ENCODE peak calls at places on chromosomes 5 and 9, in four cellular contexts. One of them, this sample, is unnamed.

GRCh38 chr5:106258591-106259125 is 1412.1 kb downstream of the EFNA5 start:
- DNase-seq in foreskin fibroblast: peak
- DNase-seq in GM19239: no peak
- DNase-seq in smooth muscle cell of the brain vasculature: no peak
- DNase-seq in this sample: no peak

GRCh38 chr9:87909310-87910041 is 8.3 kb upstream of the SPATA31C1 start:
- DNase-seq in foreskin fibroblast: no peak
- DNase-seq in GM19239: no peak
- DNase-seq in smooth muscle cell of the brain vasculature: no peak
- DNase-seq in this sample: no peak

GRCh38 chr9:89623925-89624420 is 19.2 kb downstream of the GADD45G start:
- DNase-seq in foreskin fibroblast: no peak
- DNase-seq in GM19239: no peak
- DNase-seq in smooth muscle cell of the brain vasculature: no peak
- DNase-seq in this sample: no peak

GRCh38 chr5:32942225-32942989 is 231.3 kb downstream of the NPR3 start:
- DNase-seq in foreskin fibroblast: peak
- DNase-seq in GM19239: peak
- DNase-seq in smooth muscle cell of the brain vasculature: no peak
- DNase-seq in this sample: no peak

GRCh38 chr9:127680226-127680625 is 26.6 kb upstream of the CFAP157 start:
- DNase-seq in foreskin fibroblast: no peak
- DNase-seq in GM19239: no peak
- DNase-seq in smooth muscle cell of the brain vasculature: no peak
- DNase-seq in this sample: no peak

GRCh38 chr9:69213647-69214046 is 39.6 kb downstream of the TJP2 start:
- DNase-seq in foreskin fibroblast: no peak
- DNase-seq in GM19239: no peak
- DNase-seq in smooth muscle cell of the brain vasculature: no peak
- DNase-seq in this sample: no peak

GRCh38 chr9:116361558-116361957 is 208.0 kb downstream of the PAPPA start:
- DNase-seq in foreskin fibroblast: no peak
- DNase-seq in GM19239: no peak
- DNase-seq in smooth muscle cell of the brain vasculature: no peak
- DNase-seq in this sample: no peak

GRCh38 chr9:77887660-77888059 is 144.0 kb downstream of the GNAQ start:
- DNase-seq in foreskin fibroblast: no peak
- DNase-seq in GM19239: no peak
- DNase-seq in smooth muscle cell of the brain vasculature: no peak
- DNase-seq in this sample: no peak

GRCh38 chr9:92242779-92243136 is 50.7 kb downstream of the IARS1 start:
- DNase-seq in foreskin fibroblast: no peak
- DNase-seq in GM19239: no peak
- DNase-seq in smooth muscle cell of the brain vasculature: no peak
- DNase-seq in this sample: no peak

GRCh38 chr5:34789021-34789531 is 49.9 kb upstream of the TTC23L start:
- DNase-seq in foreskin fibroblast: peak
- DNase-seq in GM19239: no peak
- DNase-seq in smooth muscle cell of the brain vasculature: no peak
- DNase-seq in this sample: no peak

GRCh38 chr5:119328753-119329602 is 26.8 kb upstream of the TNFAIP8 start:
- DNase-seq in foreskin fibroblast: peak
- DNase-seq in GM19239: no peak
- DNase-seq in smooth muscle cell of the brain vasculature: no peak
- DNase-seq in this sample: no peak

GRCh38 chr9:15469862-15470261 is 40.9 kb downstream of the PSIP1 start:
- DNase-seq in foreskin fibroblast: no peak
- DNase-seq in GM19239: no peak
- DNase-seq in smooth muscle cell of the brain vasculature: no peak
- DNase-seq in this sample: no peak

GRCh38 chr9:79700607-79701330 is 129.0 kb downstream of the TLE4 start:
- DNase-seq in foreskin fibroblast: no peak
- DNase-seq in GM19239: no peak
- DNase-seq in smooth muscle cell of the brain vasculature: no peak
- DNase-seq in this sample: no peak

GRCh38 chr5:154309805-154310204 is 119.3 kb downstream of the GALNT10 start:
- DNase-seq in foreskin fibroblast: no peak
- DNase-seq in GM19239: no peak
- DNase-seq in smooth muscle cell of the brain vasculature: no peak
- DNase-seq in this sample: peak

GRCh38 chr5:146027746-146028145 is 77.6 kb downstream of the PLAC8L1 start:
- DNase-seq in foreskin fibroblast: no peak
- DNase-seq in GM19239: no peak
- DNase-seq in smooth muscle cell of the brain vasculature: no peak
- DNase-seq in this sample: peak

GRCh38 chr9:14277202-14277601 is 36.7 kb downstream of the NFIB start:
- DNase-seq in foreskin fibroblast: peak
- DNase-seq in GM19239: no peak
- DNase-seq in smooth muscle cell of the brain vasculature: no peak
- DNase-seq in this sample: peak

GRCh38 chr9:74719306-74719705 is 168.4 kb downstream of the TRPM6 start:
- DNase-seq in foreskin fibroblast: no peak
- DNase-seq in GM19239: no peak
- DNase-seq in smooth muscle cell of the brain vasculature: no peak
- DNase-seq in this sample: no peak

GRCh38 chr9:114284316-114285060 is 38.4 kb upstream of the ORM1 start:
- DNase-seq in foreskin fibroblast: no peak
- DNase-seq in GM19239: no peak
- DNase-seq in smooth muscle cell of the brain vasculature: no peak
- DNase-seq in this sample: no peak

GRCh38 chr5:125685771-125686170 is 737.4 kb upstream of the GRAMD2B start:
- DNase-seq in foreskin fibroblast: peak
- DNase-seq in GM19239: no peak
- DNase-seq in smooth muscle cell of the brain vasculature: no peak
- DNase-seq in this sample: no peak

GRCh38 chr5:33631786-33632185 is 191.0 kb downstream of the TARS1 start:
- DNase-seq in foreskin fibroblast: peak
- DNase-seq in GM19239: no peak
- DNase-seq in smooth muscle cell of the brain vasculature: no peak
- DNase-seq in this sample: no peak

GRCh38 chr5:127562252-127562651 is 44.8 kb downstream of the PRRC1 start:
- DNase-seq in foreskin fibroblast: peak
- DNase-seq in GM19239: no peak
- DNase-seq in smooth muscle cell of the brain vasculature: no peak
- DNase-seq in this sample: no peak

GRCh38 chr9:116394753-116395408 is 241.3 kb downstream of the PAPPA start:
- DNase-seq in foreskin fibroblast: no peak
- DNase-seq in GM19239: no peak
- DNase-seq in smooth muscle cell of the brain vasculature: no peak
- DNase-seq in this sample: no peak